ENCODE peak calls at places on chromosomes 12 and 14, in seven cellular contexts. D is fibroblast of pulmonary artery, T is suprapubic skin, Y is endodermal cell, U is fibroblast of villous mesenchyme, R is prostate gland, A is uterus. V is an unnamed sample.

GRCh38 chr12:54749191-54749818 is 101.1 kb upstream of the DCD start:
- DNase-seq in D (peak), A (no peak), T (no peak), R (peak), U (peak), Y (no peak), V (no peak)

GRCh38 chr14:63544641-63545234 is 1.6 kb upstream of the PPP2R5E start:
- DNase-seq in D (peak), R (no peak), U (peak), T (no peak), A (no peak), Y (no peak), V (no peak)

GRCh38 chr12:2613674-2614073 is 181.1 kb upstream of the FKBP4 start:
- DNase-seq in D (peak), Y (no peak), A (peak), U (peak), R (no peak), T (no peak), V (no peak)

GRCh38 chr12:132229423-132229760 is 85.1 kb downstream of the NOC4L start:
- DNase-seq in R (no peak), A (no peak), Y (no peak), T (no peak), D (no peak), U (no peak), V (no peak)

GRCh38 chr12:94230357-94230905 is 82.1 kb downstream of the PLXNC1 start:
- DNase-seq in Y (no peak), D (no peak), U (peak), R (no peak), A (no peak), T (no peak), V (no peak)

GRCh38 chr14:30607156-30607780 is 14.9 kb upstream of the SCFD1 start:
- DNase-seq in R (no peak), T (no peak), A (no peak), Y (no peak), D (no peak), U (no peak), V (no peak)

GRCh38 chr12:1922075-1922709 is 3.7 kb upstream of the CACNA2D4 start:
- DNase-seq in T (no peak), R (no peak), Y (peak), A (no peak), U (no peak), D (no peak), V (no peak)

GRCh38 chr12:101856030-101856429 is 21.4 kb upstream of the DRAM1 start:
- DNase-seq in R (no peak), U (no peak), Y (no peak), T (no peak), A (no peak), D (no peak), V (no peak)

GRCh38 chr12:89825591-89826449 is 117.2 kb upstream of the ATP2B1 start:
- DNase-seq in R (no peak), U (peak), A (no peak), T (no peak), D (peak), Y (no peak), V (no peak)

GRCh38 chr14:102697125-102697900 is 79.9 kb upstream of the TRAF3 start:
- DNase-seq in Y (no peak), U (no peak), T (no peak), R (no peak), D (no peak), A (no peak), V (no peak)

GRCh38 chr12:79000501-79000900 is 135.9 kb downstream of the SYT1 start:
- DNase-seq in D (peak), T (no peak), A (no peak), U (no peak), R (no peak), Y (no peak), V (no peak)

GRCh38 chr12:55974308-55974724 is 438 bp downstream of the RAB5B start:
- DNase-seq in T (no peak), Y (peak), R (peak), U (peak), A (no peak), D (peak), V (peak)

GRCh38 chr12:117322428-117322827 is 39.0 kb downstream of the NOS1 start:
- DNase-seq in R (no peak), D (no peak), A (no peak), T (no peak), U (no peak), Y (no peak), V (no peak)

GRCh38 chr14:58298477-58298879 is at the start of gene ARID4A:
- DNase-seq in T (peak), Y (peak), U (no peak), A (peak), R (no peak), D (no peak), V (peak)

GRCh38 chr12:121568503-121568902 is 12.3 kb downstream of the KDM2B start:
- DNase-seq in D (no peak), T (no peak), Y (no peak), U (no peak), A (no peak), R (no peak), V (no peak)

DNA sequence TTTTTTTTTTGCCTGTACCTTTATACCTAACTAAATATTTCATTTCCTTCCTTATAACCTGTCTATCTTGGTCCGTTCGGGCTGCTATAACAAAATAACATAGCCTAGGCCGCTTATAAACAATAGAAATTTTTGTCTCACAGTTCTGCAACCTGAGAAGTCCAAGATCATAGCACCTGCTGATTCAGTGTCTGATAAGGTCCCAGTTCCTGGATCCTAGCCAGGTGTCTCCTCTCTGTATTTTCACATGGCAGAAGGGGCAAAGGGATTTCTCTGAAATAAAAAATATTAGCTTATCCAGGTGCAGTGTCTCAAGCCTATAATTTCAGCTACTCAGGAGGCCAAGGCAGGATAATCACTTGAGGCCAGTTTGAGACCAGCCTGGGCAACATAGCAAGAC is 1046.6 kb upstream of the USP15 start:
- DNase-seq in T (no peak), Y (no peak), R (no peak), U (no peak), A (no peak), D (no peak), V (no peak)
- TF ChIP-seq CTCF in T (no peak), Y (no peak), R (no peak), U (no peak), A (no peak), D (no peak), V (no peak)

GRCh38 chr14:37889087-37889486 is 293.7 kb downstream of the TTC6 start:
- DNase-seq in D (no peak), T (no peak), U (no peak), Y (peak), A (no peak), R (no peak), V (no peak)

GRCh38 chr14:37894463-37894862 is 299.0 kb downstream of the TTC6 start:
- DNase-seq in U (no peak), R (no peak), Y (peak), A (no peak), D (no peak), T (no peak), V (no peak)

GRCh38 chr14:37888234-37888633 is 292.8 kb downstream of the TTC6 start:
- DNase-seq in Y (no peak), A (no peak), R (no peak), U (no peak), D (no peak), T (no peak), V (no peak)

GRCh38 chr14:37890095-37890494 is 294.7 kb downstream of the TTC6 start:
- DNase-seq in Y (no peak), U (no peak), D (no peak), R (no peak), T (no peak), A (no peak), V (no peak)
- TF ChIP-seq CTCF in Y (peak), U (peak), D (peak), R (no peak), T (no peak), A (no peak), V (peak)

DNA sequence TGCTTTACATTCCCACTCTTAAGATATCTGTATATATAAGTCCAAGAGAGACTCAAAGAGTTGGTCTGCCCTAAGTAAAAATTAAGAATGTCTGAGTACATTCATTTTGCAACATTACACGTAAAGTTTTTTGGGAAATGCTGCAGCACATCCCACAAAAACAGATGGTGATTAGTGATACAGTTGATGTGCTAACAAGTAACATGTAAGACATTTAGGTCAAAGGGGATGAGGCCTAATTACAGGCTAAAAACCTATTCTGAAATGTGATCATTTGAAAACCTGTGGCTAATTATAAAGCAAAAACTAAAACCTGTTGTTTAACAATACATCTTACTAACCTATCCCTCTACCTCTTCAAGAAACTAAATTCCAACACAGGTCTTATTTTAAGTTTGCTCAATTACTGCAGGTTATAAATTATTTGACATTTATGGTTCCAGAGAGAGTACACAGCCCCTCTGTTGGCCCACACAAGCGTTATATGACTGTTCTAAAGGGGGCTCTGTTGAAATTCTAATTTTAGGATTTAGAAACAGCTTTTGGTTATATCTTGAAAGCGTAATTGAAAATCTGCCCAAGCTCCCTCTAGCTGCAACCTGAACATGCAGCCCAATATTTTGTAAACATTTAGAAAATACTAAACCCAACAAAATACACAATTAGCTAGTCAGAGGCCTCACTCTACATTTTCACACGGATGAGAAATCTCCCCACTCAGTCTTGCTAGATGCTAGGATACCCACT is 42.9 kb downstream of the BRAP start:
- DNase-seq in U (peak), D (no peak), T (no peak), Y (no peak), R (no peak), A (no peak), V (no peak)
- TF ChIP-seq CTCF in U (peak), D (peak), T (no peak), Y (peak), R (peak), A (no peak), V (no peak)

GRCh38 chr14:20683125-20683895 is 1.1 kb upstream of the RNASE4 start:
- DNase-seq in T (peak), U (peak), D (peak), Y (peak), R (peak), A (peak), V (peak)
- TF ChIP-seq CTCF in T (no peak), U (no peak), D (no peak), Y (no peak), R (no peak), A (no peak), V (peak)

GRCh38 chr14:94673781-94674231 is 61.6 kb downstream of the SERPINA3 start:
- DNase-seq in D (peak), A (no peak), U (no peak), Y (no peak), T (no peak), R (no peak), V (peak)
- TF ChIP-seq CTCF in D (no peak), A (no peak), U (no peak), Y (no peak), T (no peak), R (no peak), V (no peak)

GRCh38 chr12:112986291-112986800 is 8.0 kb downstream of the OAS2 start:
- DNase-seq in Y (no peak), A (no peak), T (no peak), R (no peak), D (no peak), U (no peak), V (no peak)
- TF ChIP-seq CTCF in Y (no peak), A (no peak), T (no peak), R (no peak), D (no peak), U (no peak), V (no peak)

V was measured in type B pancreatic cell.